ENCODE peak calls at places on chromosome 14, in four cellular contexts. W, I, J and D are unnamed samples.

GRCh38 chr14:36996133-36996856 is 176.1 kb downstream of the SLC25A21 start:
- DNase-seq in W (peak; percentile 81), I (no peak), J (no peak), D (no peak)

GRCh38 chr14:89270439-89271227 is 146.4 kb downstream of the FOXN3 start:
- DNase-seq in W (no peak), I (no peak), J (no peak), D (no peak)

GRCh38 chr14:102183922-102184677 is 44.4 kb downstream of the WDR20 start:
- DNase-seq in W (no peak), I (no peak), J (peak; percentile 52), D (no peak)

GRCh38 chr14:104285483-104285790 is 147.1 kb downstream of the KIF26A start:
- DNase-seq in W (no peak), I (peak; percentile 66), J (peak; percentile 34), D (no peak)

GRCh38 chr14:101101456-101102056 is 198.0 kb upstream of the RTL1 start:
- DNase-seq in W (no peak), I (no peak), J (peak; percentile 36), D (no peak)

GRCh38 chr14:61477845-61478438 is 156.6 kb downstream of the PRKCH start:
- DNase-seq in W (peak; percentile 47), I (no peak), J (no peak), D (no peak)

GRCh38 chr14:56487761-56488160 is 91.8 kb upstream of the TMEM260 start:
- DNase-seq in W (peak; percentile 16), I (no peak), J (no peak), D (no peak)

GRCh38 chr14:98715054-98715453 is 556.9 kb downstream of the BCL11B start:
- DNase-seq in W (no peak), I (no peak), J (no peak), D (no peak)

GRCh38 chr14:22471545-22472121 is 117.4 kb downstream of the DAD1 start:
- DNase-seq in W (peak; percentile 49), I (peak; percentile 48), J (peak; percentile 89), D (no peak)

GRCh38 chr14:54300881-54301280 is 95.9 kb upstream of the CDKN3 start:
- DNase-seq in W (no peak), I (no peak), J (no peak), D (no peak)

GRCh38 chr14:104292084-104292970 is 153.9 kb downstream of the KIF26A start:
- DNase-seq in W (no peak), I (no peak), J (peak; percentile 63), D (peak; percentile 10)

GRCh38 chr14:20632831-20633771 is 8.4 kb downstream of the OR6S1 start:
- DNase-seq in W (peak; percentile 85), I (peak; percentile 43), J (peak; percentile 94), D (no peak)

GRCh38 chr14:35287481-35288013 is 4.6 kb upstream of the PSMA6 start:
- DNase-seq in W (no peak), I (no peak), J (no peak), D (no peak)

GRCh38 chr14:80215081-80215480 is 3.8 kb upstream of the DIO2 start:
- DNase-seq in W (no peak), I (no peak), J (no peak), D (no peak)
- TF ChIP-seq CTCF in W (no peak), I (no peak), J (no peak), D (no peak)

GRCh38 chr14:77212097-77212873 is 30.7 kb downstream of the TMEM63C start:
- DNase-seq in W (no peak), I (no peak), J (no peak), D (no peak)

GRCh38 chr14:77213657-77214016 is 32.0 kb downstream of the TMEM63C start:
- DNase-seq in W (no peak), I (no peak), J (no peak), D (no peak)

GRCh38 chr14:77214216-77214615 is 32.6 kb downstream of the TMEM63C start:
- DNase-seq in W (no peak), I (no peak), J (no peak), D (no peak)

GRCh38 chr14:77208979-77209318 is 27.4 kb downstream of the TMEM63C start:
- DNase-seq in W (no peak), I (no peak), J (no peak), D (no peak)

DNA sequence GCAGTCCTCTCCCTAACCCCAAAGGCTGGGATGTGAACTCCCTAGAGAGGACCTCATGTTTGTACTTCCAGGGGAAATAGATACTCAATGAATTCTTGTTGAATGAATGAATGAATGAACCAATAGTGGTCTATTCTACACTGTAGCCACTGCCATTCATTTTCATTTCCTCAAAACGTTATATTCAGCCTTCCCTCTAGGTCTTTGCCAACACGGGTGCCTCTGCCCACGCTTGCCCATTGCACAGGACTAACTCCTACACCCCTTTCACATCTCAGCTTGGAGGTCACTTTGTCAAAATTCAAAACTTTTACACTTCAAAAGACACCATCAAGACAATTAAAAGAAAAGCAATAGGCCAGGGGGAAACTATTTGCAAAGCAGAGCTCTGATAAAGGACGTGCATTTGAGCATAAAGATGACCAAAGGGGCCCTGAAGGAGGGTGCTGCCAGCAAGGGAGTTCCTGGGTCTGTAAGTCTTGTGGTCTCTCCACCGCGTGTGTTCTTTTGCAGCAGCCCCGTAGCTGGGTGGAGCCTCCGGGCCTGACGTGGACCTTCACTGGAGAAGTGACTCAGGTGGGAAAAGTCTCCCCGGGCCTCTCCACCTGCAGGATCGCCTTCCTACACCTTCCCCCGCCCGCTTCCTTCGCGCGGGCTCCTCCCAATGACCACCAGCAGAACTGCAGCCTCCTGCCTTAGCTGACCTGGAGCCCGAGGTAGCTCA is 31.5 kb downstream of the TMEM63C start:
- DNase-seq in W (peak; percentile 3), I (peak; percentile 82), J (peak; percentile 93), D (peak; percentile 72)
- TF ChIP-seq CTCF in W (peak; percentile 82), I (peak; percentile 61), J (peak; percentile 87), D (no peak)

GRCh38 chr14:28299227-28299626 is 467.4 kb upstream of the FOXG1 start:
- DNase-seq in W (no peak), I (no peak), J (no peak), D (no peak)

GRCh38 chr14:28298156-28298555 is 468.4 kb upstream of the FOXG1 start:
- DNase-seq in W (no peak), I (no peak), J (no peak), D (no peak)

GRCh38 chr14:28300356-28300755 is 466.2 kb upstream of the FOXG1 start:
- DNase-seq in W (no peak), I (no peak), J (no peak), D (no peak)

GRCh38 chr14:28297559-28297958 is 469.0 kb upstream of the FOXG1 start:
- DNase-seq in W (no peak), I (no peak), J (no peak), D (no peak)

GRCh38 chr14:28294834-28295440 is 471.6 kb upstream of the FOXG1 start:
- DNase-seq in W (peak; percentile 19), I (peak; percentile 1), J (peak; percentile 61), D (no peak)
- TF ChIP-seq CTCF in W (peak; percentile 57), I (peak; percentile 64), J (peak; percentile 78), D (peak; percentile 17)

GRCh38 chr14:49598479-49599301 is at the start of gene LRR1:
- DNase-seq in W (peak; percentile 86), I (peak; percentile 88), J (peak; percentile 95), D (peak; percentile 63)
- TF ChIP-seq CTCF in W (peak; percentile 6), I (no peak), J (no peak), D (no peak)

GRCh38 chr14:52043690-52044089 is 25.2 kb downstream of the NID2 start:
- DNase-seq in W (peak; percentile 37), I (peak; percentile 72), J (peak; percentile 85), D (peak; percentile 49)
- TF ChIP-seq CTCF in W (peak; percentile 85), I (peak; percentile 59), J (peak; percentile 86), D (peak; percentile 85)

GRCh38 chr14:106044949-106045596 is 518.7 kb downstream of the TMEM121 start:
- DNase-seq in W (no peak), I (peak; percentile 35), J (peak; percentile 51), D (no peak)

GRCh38 chr14:106037380-106037779 is 511.0 kb downstream of the TMEM121 start:
- DNase-seq in W (no peak), I (no peak), J (no peak), D (no peak)

GRCh38 chr14:106044515-106044914 is 518.1 kb downstream of the TMEM121 start:
- DNase-seq in W (no peak), I (no peak), J (no peak), D (no peak)

DNA sequence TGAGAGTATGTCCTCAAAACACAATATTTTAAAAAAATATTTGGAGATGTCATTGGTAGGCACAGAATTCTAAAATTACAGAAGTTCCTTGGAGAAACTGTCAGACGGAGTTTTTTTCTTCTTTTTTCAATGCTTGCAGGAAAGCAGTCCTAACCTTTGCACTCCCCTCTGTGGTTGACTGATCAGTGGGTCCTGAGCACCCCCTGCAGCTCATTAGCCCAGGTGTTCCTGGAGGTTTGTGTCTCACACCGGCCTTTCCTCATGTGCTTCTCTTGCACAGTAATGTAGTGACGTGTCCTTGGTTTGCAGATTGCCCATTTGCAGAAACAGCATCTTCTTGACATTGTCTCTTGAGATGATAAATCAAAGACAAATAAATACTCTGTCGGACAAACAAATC is 513.0 kb downstream of the TMEM121 start:
- DNase-seq in W (no peak), I (peak; percentile 17), J (no peak), D (no peak)
- TF ChIP-seq CTCF in W (no peak), I (peak; percentile 50), J (no peak), D (no peak)

GRCh38 chr14:75002392-75003249 is at the start of gene EIF2B2:
- DNase-seq in W (peak; percentile 97), I (peak; percentile 97), J (peak; percentile 100), D (peak; percentile 98)
- TF ChIP-seq CTCF in W (peak; percentile 23), I (no peak), J (peak; percentile 47), D (no peak)